ENCODE peak calls at places on chromosomes 12 and 14, in ten cellular contexts. X is GM13976, A is PC-3, Q is WTC11, V is tibial nerve, S is K562, H is spleen, M is A549, U is AG10803, E is AG09319. G is an unnamed sample.
A peak's percentile ranks its signal among the peaks of the same experiment; 100 is the strongest.

GRCh38 chr12:105378821-105379400 is 48.4 kb downstream of the C12orf75 start:
- DNase-seq in M (no peak), X (no peak), Q (peak; percentile 20), S (no peak), A (peak; percentile 43), V (no peak), U (no peak), E (no peak), H (no peak), G (peak; percentile 25)

GRCh38 chr14:34059925-34060746 is 109.3 kb upstream of the EGLN3 start:
- DNase-seq in H (peak; percentile 89), S (peak; percentile 87), V (peak; percentile 51), M (peak; percentile 73), E (no peak), U (peak; percentile 61), A (peak; percentile 89), X (peak; percentile 84), Q (peak; percentile 74), G (peak; percentile 68)

GRCh38 chr12:10276774-10277173 is 30.9 kb upstream of the KLRD1 start:
- DNase-seq in A (no peak), U (no peak), X (no peak), Q (no peak), S (no peak), V (no peak), M (no peak), E (no peak), H (no peak), G (no peak)

GRCh38 chr12:92593734-92594402 is 108.9 kb upstream of the PLEKHG7 start:
- DNase-seq in X (peak; percentile 75), V (no peak), Q (no peak), S (no peak), E (no peak), M (peak; percentile 88), H (peak; percentile 84), U (peak; percentile 92), A (peak; percentile 93), G (no peak)

GRCh38 chr14:57987051-57987450 is 121.2 kb upstream of the SLC35F4 start:
- DNase-seq in E (no peak), X (no peak), S (no peak), U (peak; percentile 25), M (no peak), V (no peak), Q (no peak), H (no peak), A (peak; percentile 59), G (no peak)

GRCh38 chr12:117063162-117063911 is 35.9 kb downstream of the TESC start:
- DNase-seq in S (no peak), A (no peak), H (peak; percentile 86), X (peak; percentile 59), E (no peak), U (no peak), V (no peak), M (no peak), Q (no peak), G (no peak)

GRCh38 chr14:68644101-68644500 is 148.8 kb downstream of the ZFP36L1 start:
- DNase-seq in M (no peak), H (no peak), S (no peak), Q (no peak), X (no peak), A (no peak), E (no peak), U (no peak), V (no peak), G (no peak)

GRCh38 chr14:24297190-24297964 is 2.2 kb downstream of the DHRS1 start:
- DNase-seq in U (no peak), Q (no peak), A (peak; percentile 76), X (no peak), V (no peak), M (peak; percentile 62), S (no peak), E (no peak), H (no peak), G (no peak)

GRCh38 chr14:77424862-77425261 is 1.5 kb upstream of the NOXRED1 start:
- DNase-seq in Q (peak; percentile 26), S (no peak), E (no peak), V (no peak), M (no peak), H (no peak), A (no peak), X (no peak), U (no peak), G (no peak)

GRCh38 chr12:115785548-115785947 is 491.9 kb downstream of the MED13L start:
- DNase-seq in Q (peak; percentile 13), U (no peak), A (peak; percentile 21), V (no peak), E (no peak), M (no peak), S (no peak), H (no peak), X (no peak), G (no peak)

GRCh38 chr12:67477682-67478265 is 170.8 kb upstream of the DYRK2 start:
- DNase-seq in E (no peak), A (no peak), Q (no peak), M (no peak), U (no peak), V (no peak), X (no peak), S (no peak), H (no peak), G (peak; percentile 64)

GRCh38 chr14:33791971-33792370 is 158.9 kb downstream of the EGLN3 start:
- DNase-seq in V (no peak), Q (no peak), H (no peak), S (no peak), M (no peak), A (no peak), X (peak; percentile 36), E (no peak), U (no peak), G (no peak)

GRCh38 chr12:74408601-74409166 is 129.0 kb upstream of the ATXN7L3B start:
- DNase-seq in U (no peak), H (no peak), E (no peak), A (no peak), S (no peak), X (no peak), Q (no peak), M (no peak), V (no peak), G (no peak)

GRCh38 chr12:74418573-74418972 is 119.1 kb upstream of the ATXN7L3B start:
- DNase-seq in X (no peak), Q (no peak), U (no peak), V (no peak), M (no peak), E (no peak), H (no peak), S (no peak), A (peak; percentile 20), G (no peak)

GRCh38 chr12:74415633-74416032 is 122.0 kb upstream of the ATXN7L3B start:
- DNase-seq in H (no peak), X (no peak), Q (no peak), A (peak; percentile 61), V (no peak), S (no peak), E (no peak), M (peak; percentile 36), U (peak; percentile 2), G (no peak)

DNA sequence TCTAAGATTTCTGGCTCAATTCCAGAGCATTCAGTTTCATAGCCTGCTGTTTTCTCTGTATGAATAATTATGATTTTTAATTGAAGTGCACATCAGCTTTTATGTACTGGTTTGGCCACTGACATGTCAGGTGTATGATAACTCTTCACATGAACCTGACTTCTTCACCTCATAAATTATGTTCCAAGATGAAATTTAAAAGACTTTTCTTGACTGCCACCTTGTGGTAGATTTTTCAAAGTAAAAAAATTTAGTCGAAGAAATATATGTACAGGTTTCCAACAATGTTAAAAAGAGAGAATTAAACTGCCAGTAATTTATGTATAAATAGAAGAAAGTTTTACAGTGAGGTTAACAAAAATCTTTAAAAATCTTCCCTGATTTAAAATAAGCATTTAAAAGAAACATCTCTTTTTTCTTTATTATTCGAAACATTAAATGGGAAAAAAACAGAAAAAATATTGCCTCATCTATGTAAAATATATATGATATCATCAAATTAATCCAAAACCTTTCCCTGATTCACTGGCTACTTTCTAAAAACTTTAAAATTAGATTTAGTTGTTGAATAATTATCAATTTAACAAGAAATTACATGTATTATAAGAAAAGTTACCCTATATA is 124.9 kb upstream of the ATXN7L3B start:
- DNase-seq in H (no peak), S (peak; percentile 17), Q (no peak), M (no peak), A (peak; percentile 70), U (peak; percentile 0), X (no peak), E (no peak), V (no peak), G (no peak)
- TF ChIP-seq CTCF in H (no peak), S (peak; percentile 18), Q (no peak), M (peak; percentile 71), A (peak; percentile 71), U (peak; percentile 43), X (no peak), E (peak; percentile 38), V (peak; percentile 30), G (peak; percentile 81)

DNA sequence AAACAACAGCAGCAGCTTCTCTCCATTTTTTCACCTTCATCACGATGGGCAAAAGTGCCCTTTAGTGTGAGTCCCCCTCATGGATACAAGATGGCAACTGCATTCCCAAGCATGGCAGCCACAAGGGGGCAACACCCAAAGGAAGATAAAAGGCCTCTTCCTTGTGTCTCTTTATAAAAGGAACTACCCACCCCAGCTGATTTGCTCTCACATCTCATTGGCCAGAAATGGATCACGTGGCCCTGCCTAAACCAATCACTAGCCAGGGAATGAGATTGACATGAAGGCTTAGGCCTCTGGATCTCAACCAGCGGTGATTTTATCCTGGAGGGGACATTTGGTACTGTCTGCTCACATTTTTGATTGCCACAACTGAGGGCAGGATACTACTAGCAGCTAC is 21.9 kb upstream of the IFT81 start:
- DNase-seq in Q (peak; percentile 85), V (no peak), M (peak; percentile 97), H (no peak), E (no peak), S (peak; percentile 97), X (peak; percentile 40), U (peak; percentile 53), A (peak; percentile 97), G (peak; percentile 76)
- TF ChIP-seq CTCF in Q (peak; percentile 33), V (no peak), M (peak; percentile 40), H (no peak), E (peak; percentile 27), S (peak; percentile 78), X (no peak), U (peak; percentile 47), A (peak; percentile 94), G (peak; percentile 57)

DNA sequence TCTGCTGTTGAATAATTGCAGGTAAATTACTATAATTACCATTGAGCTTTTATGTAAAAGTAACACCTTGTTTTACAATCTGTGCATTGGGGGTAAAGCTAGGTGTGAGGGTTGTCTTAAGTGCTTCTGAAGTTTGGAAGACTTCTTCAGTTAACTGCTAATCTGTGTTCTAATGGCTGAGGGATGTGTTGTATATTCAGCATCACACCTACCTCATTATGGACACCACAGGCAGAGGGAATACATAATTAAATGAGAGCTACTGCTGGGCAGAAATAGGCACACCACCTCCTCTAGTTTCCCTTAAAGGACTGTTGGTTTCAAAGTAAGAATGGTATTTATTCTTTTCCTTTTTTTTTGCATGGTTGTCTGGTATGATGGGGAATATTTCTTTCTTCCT is 502.3 kb upstream of the RGS6 start:
- DNase-seq in Q (no peak), X (no peak), H (no peak), V (no peak), A (no peak), U (no peak), E (no peak), S (no peak), M (no peak), G (no peak)
- TF ChIP-seq CTCF in Q (no peak), X (no peak), H (no peak), V (no peak), A (no peak), U (no peak), E (no peak), S (no peak), M (no peak), G (no peak)

GRCh38 chr12:46825526-46826414 is at the start of gene SLC38A4:
- DNase-seq in A (no peak), E (peak; percentile 7), H (no peak), Q (peak; percentile 68), S (no peak), V (no peak), U (peak; percentile 64), X (no peak), M (no peak), G (peak; percentile 69)
- TF ChIP-seq CTCF in A (no peak), E (peak; percentile 24), H (no peak), Q (no peak), S (peak; percentile 35), V (no peak), U (no peak), X (no peak), M (no peak), G (no peak)